ENCODE peak calls at places on chromosomes 6 and 20, in four cellular contexts. D, Q, K and S are unnamed samples.

GRCh38 chr20:48620486-48621255 is 207.1 kb downstream of the PREX1 start:
- DNase-seq in D (peak; percentile 97), Q (peak; percentile 86), K (peak; percentile 92), S (peak; percentile 92)

GRCh38 chr20:6418732-6419131 is 295.9 kb upstream of the FERMT1 start:
- DNase-seq in D (no peak), Q (no peak), K (no peak), S (no peak)

GRCh38 chr20:63326314-63327228 is 33.6 kb downstream of the COL20A1 start:
- DNase-seq in D (no peak), Q (no peak), K (no peak), S (no peak)

GRCh38 chr6:118867181-118867580 is 26.8 kb upstream of the ASF1A start:
- DNase-seq in D (no peak), Q (no peak), K (no peak), S (no peak)

GRCh38 chr6:91653954-91654843 is 1067.3 kb upstream of the MAP3K7 start:
- DNase-seq in D (no peak), Q (no peak), K (no peak), S (no peak)

GRCh38 chr6:692356-692851 is 535 bp downstream of the EXOC2 start:
- DNase-seq in D (peak; percentile 66), Q (peak; percentile 45), K (peak; percentile 35), S (peak; percentile 77)

GRCh38 chr6:52077961-52078613 is 9.3 kb downstream of the PKHD1 start:
- DNase-seq in D (no peak), Q (no peak), K (no peak), S (no peak)

GRCh38 chr6:161242779-161243693 is 30.8 kb downstream of the AGPAT4 start:
- DNase-seq in D (peak; percentile 64), Q (no peak), K (no peak), S (no peak)

GRCh38 chr20:36573798-36574277 is 441 bp downstream of the TGIF2 start:
- DNase-seq in D (no peak), Q (peak; percentile 48), K (no peak), S (peak; percentile 70)

GRCh38 chr20:50450961-50451752 is 59.0 kb upstream of the PTPN1 start:
- DNase-seq in D (peak; percentile 66), Q (peak; percentile 68), K (no peak), S (no peak)

GRCh38 chr6:160085713-160086505 is 35.7 kb upstream of the SLC22A1 start:
- DNase-seq in D (no peak), Q (no peak), K (no peak), S (no peak)
- TF ChIP-seq NR3C1 in D (no peak), Q (no peak), K (no peak), S (no peak)

DNA sequence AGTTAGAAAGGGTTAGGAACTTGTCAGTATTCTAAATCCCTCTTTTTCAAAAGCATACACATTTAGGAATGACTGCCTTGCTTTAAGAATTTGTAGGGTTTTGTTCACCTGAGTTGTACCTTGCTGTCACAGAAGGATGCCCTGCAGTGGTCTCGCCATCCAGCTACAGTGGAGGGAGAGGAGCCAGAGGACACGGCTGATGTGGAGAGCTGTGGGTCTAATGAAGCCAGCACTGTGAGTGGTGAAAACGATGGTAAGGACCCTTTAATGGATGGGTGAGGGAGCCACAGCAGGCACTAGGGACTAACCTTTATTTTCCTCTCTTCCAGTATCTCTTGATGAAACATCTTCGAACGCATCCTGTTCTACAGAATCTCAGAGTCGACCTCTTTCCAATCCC is 69.9 kb downstream of the ASXL1 start:
- DNase-seq in D (no peak), Q (no peak), K (no peak), S (no peak)
- TF ChIP-seq NR3C1 in D (no peak), Q (no peak), K (no peak), S (no peak)

GRCh38 chr6:157721431-157722229 is 101.4 kb upstream of the SNX9 start:
- DNase-seq in D (no peak), Q (no peak), K (no peak), S (no peak)
- TF ChIP-seq NR3C1 in D (no peak), Q (no peak), K (no peak), S (no peak)

GRCh38 chr6:87590989-87591388 is 1.1 kb downstream of the ORC3 start:
- DNase-seq in D (no peak), Q (no peak), K (no peak), S (no peak)

GRCh38 chr6:87586371-87587077 is 3.3 kb downstream of the RARS2 start:
- DNase-seq in D (no peak), Q (no peak), K (no peak), S (no peak)

GRCh38 chr6:87589693-87590416 is at the start of the genes ORC3 and RARS2:
- DNase-seq in D (peak; percentile 97), Q (peak; percentile 93), K (peak; percentile 92), S (peak; percentile 97)

GRCh38 chr6:87590417-87590880 is 514 bp downstream of the ORC3 start:
- DNase-seq in D (no peak), Q (no peak), K (no peak), S (no peak)

GRCh38 chr6:87588756-87589407 is 905 bp downstream of the RARS2 start:
- DNase-seq in D (no peak), Q (no peak), K (no peak), S (no peak)
- TF ChIP-seq NR3C1 in D (no peak), Q (no peak), K (no peak), S (no peak)

GRCh38 chr20:2585811-2586210 is 49.4 kb downstream of the TMC2 start:
- DNase-seq in D (no peak), Q (no peak), K (no peak), S (no peak)
- TF ChIP-seq NR3C1 in D (no peak), Q (no peak), K (no peak), S (no peak)

GRCh38 chr20:57392512-57393271 is 1.5 kb downstream of the RBM38 start:
- DNase-seq in D (no peak), Q (no peak), K (no peak), S (peak; percentile 49)
- TF ChIP-seq NR3C1 in D (no peak), Q (no peak), K (no peak), S (no peak)